ENCODE peak calls at places on chromosomes 4 and X, in six cellular contexts. One of them, this sample, is unnamed.

GRCh38 chrX:47146121-47146935 is 1.3 kb downstream of the RBM10 start:
- DNase-seq in activated CD4-positive, alpha-beta T cell treated with anti-CD3 and anti-CD28 coated beads, Interleukin-2, amount 10 ng/mL, durations not matched to agents 7 days and 5 days: no peak
- DNase-seq in naive B cell: no peak
- DNase-seq in foreskin keratinocyte: no peak
- DNase-seq in hypothalamus: peak
- DNase-seq in substantia nigra: no peak
- DNase-seq in this sample: no peak

GRCh38 chr4:132123870-132124623 is 1025.0 kb upstream of the PCDH10 start:
- DNase-seq in substantia nigra: no peak
- DNase-seq in hypothalamus: no peak
- DNase-seq in naive B cell: no peak
- DNase-seq in foreskin keratinocyte: peak
- DNase-seq in activated CD4-positive, alpha-beta T cell treated with anti-CD3 and anti-CD28 coated beads, Interleukin-2, amount 10 ng/mL, durations not matched to agents 7 days and 5 days: no peak
- DNase-seq in this sample: peak

GRCh38 chr4:145779319-145779801 is 99.4 kb downstream of the C4orf51 start:
- DNase-seq in substantia nigra: no peak
- DNase-seq in activated CD4-positive, alpha-beta T cell treated with anti-CD3 and anti-CD28 coated beads, Interleukin-2, amount 10 ng/mL, durations not matched to agents 7 days and 5 days: no peak
- DNase-seq in hypothalamus: no peak
- DNase-seq in naive B cell: no peak
- DNase-seq in foreskin keratinocyte: no peak
- DNase-seq in this sample: no peak

GRCh38 chrX:103818844-103819243 is 13.2 kb downstream of the RAB9B start:
- DNase-seq in foreskin keratinocyte: no peak
- DNase-seq in activated CD4-positive, alpha-beta T cell treated with anti-CD3 and anti-CD28 coated beads, Interleukin-2, amount 10 ng/mL, durations not matched to agents 7 days and 5 days: no peak
- DNase-seq in naive B cell: no peak
- DNase-seq in substantia nigra: no peak
- DNase-seq in hypothalamus: no peak
- DNase-seq in this sample: no peak

GRCh38 chrX:63275127-63275526 is 76.0 kb downstream of the SPIN4 start:
- DNase-seq in naive B cell: no peak
- DNase-seq in foreskin keratinocyte: no peak
- DNase-seq in hypothalamus: no peak
- DNase-seq in activated CD4-positive, alpha-beta T cell treated with anti-CD3 and anti-CD28 coated beads, Interleukin-2, amount 10 ng/mL, durations not matched to agents 7 days and 5 days: peak
- DNase-seq in substantia nigra: no peak
- DNase-seq in this sample: no peak

GRCh38 chr4:87009095-87009648 is 74.4 kb downstream of the AFF1 start:
- DNase-seq in activated CD4-positive, alpha-beta T cell treated with anti-CD3 and anti-CD28 coated beads, Interleukin-2, amount 10 ng/mL, durations not matched to agents 7 days and 5 days: no peak
- DNase-seq in naive B cell: peak
- DNase-seq in substantia nigra: no peak
- DNase-seq in hypothalamus: no peak
- DNase-seq in foreskin keratinocyte: no peak
- DNase-seq in this sample: no peak

GRCh38 chr4:6024450-6024960 is 6.3 kb upstream of the C4orf50 start:
- DNase-seq in naive B cell: no peak
- DNase-seq in substantia nigra: no peak
- DNase-seq in hypothalamus: no peak
- DNase-seq in activated CD4-positive, alpha-beta T cell treated with anti-CD3 and anti-CD28 coated beads, Interleukin-2, amount 10 ng/mL, durations not matched to agents 7 days and 5 days: no peak
- DNase-seq in foreskin keratinocyte: no peak
- DNase-seq in this sample: no peak

GRCh38 chr4:89537281-89537680 is 229.7 kb upstream of the GPRIN3 start:
- DNase-seq in activated CD4-positive, alpha-beta T cell treated with anti-CD3 and anti-CD28 coated beads, Interleukin-2, amount 10 ng/mL, durations not matched to agents 7 days and 5 days: no peak
- DNase-seq in substantia nigra: no peak
- DNase-seq in hypothalamus: no peak
- DNase-seq in foreskin keratinocyte: no peak
- DNase-seq in naive B cell: no peak
- DNase-seq in this sample: no peak

GRCh38 chr4:172546782-172547181 is 621.8 kb upstream of the GALNT7 start:
- DNase-seq in hypothalamus: no peak
- DNase-seq in naive B cell: no peak
- DNase-seq in substantia nigra: no peak
- DNase-seq in activated CD4-positive, alpha-beta T cell treated with anti-CD3 and anti-CD28 coated beads, Interleukin-2, amount 10 ng/mL, durations not matched to agents 7 days and 5 days: no peak
- DNase-seq in foreskin keratinocyte: no peak
- DNase-seq in this sample: no peak

GRCh38 chrX:96713303-96713702 is 28.7 kb downstream of the DIAPH2 start:
- DNase-seq in naive B cell: no peak
- DNase-seq in activated CD4-positive, alpha-beta T cell treated with anti-CD3 and anti-CD28 coated beads, Interleukin-2, amount 10 ng/mL, durations not matched to agents 7 days and 5 days: no peak
- DNase-seq in substantia nigra: no peak
- DNase-seq in foreskin keratinocyte: no peak
- DNase-seq in hypothalamus: no peak
- DNase-seq in this sample: no peak

GRCh38 chr4:167918077-167918476 is 174.3 kb upstream of the ANXA10 start:
- DNase-seq in foreskin keratinocyte: no peak
- DNase-seq in activated CD4-positive, alpha-beta T cell treated with anti-CD3 and anti-CD28 coated beads, Interleukin-2, amount 10 ng/mL, durations not matched to agents 7 days and 5 days: no peak
- DNase-seq in hypothalamus: no peak
- DNase-seq in naive B cell: no peak
- DNase-seq in substantia nigra: no peak
- DNase-seq in this sample: no peak